ENCODE peak calls at places on chromosome 21, in ten cellular contexts. One of them, this sample, is unnamed.

GRCh38 chr21:45818904-45819285 is 162.7 kb upstream of the COL6A1 start:
- DNase-seq in glomerular endothelial cell: no peak
- DNase-seq in globus pallidus: no peak
- DNase-seq in Right ventricle myocardium superior: no peak
- DNase-seq in HFFc6: peak
- DNase-seq in NCI-H187: no peak
- DNase-seq in stimulated activated CD4-positive, alpha-beta T cell treated with anti-CD3 and anti-CD28 coated beads, Interleukin-1b, Interleukin-23, amount 100 ng/mL, for 1 hour: peak
- DNase-seq in pulmonary artery endothelial cell: no peak
- DNase-seq in stimulated activated CD8-positive, alpha-beta memory T cell treated with anti-CD3 and anti-CD28 coated beads, Interleukin-15, amount 100 ng/mL, for 4 hours: peak
- DNase-seq in EH: peak
- DNase-seq in this sample: no peak

GRCh38 chr21:45383111-45383614 is 21.8 kb upstream of the COL18A1 start:
- DNase-seq in glomerular endothelial cell: no peak
- DNase-seq in globus pallidus: no peak
- DNase-seq in Right ventricle myocardium superior: peak
- DNase-seq in HFFc6: no peak
- DNase-seq in NCI-H187: no peak
- DNase-seq in stimulated activated CD4-positive, alpha-beta T cell treated with anti-CD3 and anti-CD28 coated beads, Interleukin-1b, Interleukin-23, amount 100 ng/mL, for 1 hour: no peak
- DNase-seq in pulmonary artery endothelial cell: no peak
- DNase-seq in stimulated activated CD8-positive, alpha-beta memory T cell treated with anti-CD3 and anti-CD28 coated beads, Interleukin-15, amount 100 ng/mL, for 4 hours: no peak
- DNase-seq in EH: no peak
- DNase-seq in this sample: no peak

GRCh38 chr21:33348728-33349127 is 24.0 kb downstream of the IFNAR1 start:
- DNase-seq in glomerular endothelial cell: no peak
- DNase-seq in globus pallidus: no peak
- DNase-seq in Right ventricle myocardium superior: no peak
- DNase-seq in HFFc6: no peak
- DNase-seq in NCI-H187: no peak
- DNase-seq in stimulated activated CD4-positive, alpha-beta T cell treated with anti-CD3 and anti-CD28 coated beads, Interleukin-1b, Interleukin-23, amount 100 ng/mL, for 1 hour: no peak
- DNase-seq in pulmonary artery endothelial cell: peak
- DNase-seq in stimulated activated CD8-positive, alpha-beta memory T cell treated with anti-CD3 and anti-CD28 coated beads, Interleukin-15, amount 100 ng/mL, for 4 hours: no peak
- DNase-seq in EH: no peak
- DNase-seq in this sample: no peak

GRCh38 chr21:43864313-43864805 is 664 bp upstream of the AGPAT3 start:
- DNase-seq in glomerular endothelial cell: no peak
- DNase-seq in globus pallidus: no peak
- DNase-seq in Right ventricle myocardium superior: peak
- DNase-seq in HFFc6: no peak
- DNase-seq in NCI-H187: peak
- DNase-seq in stimulated activated CD4-positive, alpha-beta T cell treated with anti-CD3 and anti-CD28 coated beads, Interleukin-1b, Interleukin-23, amount 100 ng/mL, for 1 hour: peak
- DNase-seq in pulmonary artery endothelial cell: no peak
- DNase-seq in stimulated activated CD8-positive, alpha-beta memory T cell treated with anti-CD3 and anti-CD28 coated beads, Interleukin-15, amount 100 ng/mL, for 4 hours: no peak
- DNase-seq in EH: peak
- DNase-seq in this sample: no peak

GRCh38 chr21:41877901-41878830 is 978 bp downstream of the PRDM15 start:
- DNase-seq in glomerular endothelial cell: no peak
- DNase-seq in globus pallidus: peak
- DNase-seq in Right ventricle myocardium superior: no peak
- DNase-seq in HFFc6: peak
- DNase-seq in NCI-H187: no peak
- DNase-seq in stimulated activated CD4-positive, alpha-beta T cell treated with anti-CD3 and anti-CD28 coated beads, Interleukin-1b, Interleukin-23, amount 100 ng/mL, for 1 hour: no peak
- DNase-seq in pulmonary artery endothelial cell: no peak
- DNase-seq in stimulated activated CD8-positive, alpha-beta memory T cell treated with anti-CD3 and anti-CD28 coated beads, Interleukin-15, amount 100 ng/mL, for 4 hours: no peak
- DNase-seq in EH: peak
- DNase-seq in this sample: no peak

GRCh38 chr21:45029298-45029967 is 44.9 kb upstream of the ADARB1 start:
- DNase-seq in glomerular endothelial cell: no peak
- DNase-seq in globus pallidus: no peak
- DNase-seq in Right ventricle myocardium superior: peak
- DNase-seq in HFFc6: no peak
- DNase-seq in NCI-H187: peak
- DNase-seq in stimulated activated CD4-positive, alpha-beta T cell treated with anti-CD3 and anti-CD28 coated beads, Interleukin-1b, Interleukin-23, amount 100 ng/mL, for 1 hour: no peak
- DNase-seq in pulmonary artery endothelial cell: no peak
- DNase-seq in stimulated activated CD8-positive, alpha-beta memory T cell treated with anti-CD3 and anti-CD28 coated beads, Interleukin-15, amount 100 ng/mL, for 4 hours: no peak
- DNase-seq in EH: no peak
- DNase-seq in this sample: no peak

GRCh38 chr21:35244514-35244913 is 195.4 kb upstream of the RUNX1 start:
- DNase-seq in glomerular endothelial cell: no peak
- DNase-seq in globus pallidus: no peak
- DNase-seq in Right ventricle myocardium superior: no peak
- DNase-seq in HFFc6: no peak
- DNase-seq in NCI-H187: no peak
- DNase-seq in stimulated activated CD4-positive, alpha-beta T cell treated with anti-CD3 and anti-CD28 coated beads, Interleukin-1b, Interleukin-23, amount 100 ng/mL, for 1 hour: no peak
- DNase-seq in pulmonary artery endothelial cell: no peak
- DNase-seq in stimulated activated CD8-positive, alpha-beta memory T cell treated with anti-CD3 and anti-CD28 coated beads, Interleukin-15, amount 100 ng/mL, for 4 hours: no peak
- DNase-seq in EH: no peak
- DNase-seq in this sample: no peak

GRCh38 chr21:45390121-45390751 is 14.7 kb upstream of the COL18A1 start:
- DNase-seq in glomerular endothelial cell: no peak
- DNase-seq in globus pallidus: no peak
- DNase-seq in Right ventricle myocardium superior: peak
- DNase-seq in HFFc6: no peak
- DNase-seq in NCI-H187: no peak
- DNase-seq in stimulated activated CD4-positive, alpha-beta T cell treated with anti-CD3 and anti-CD28 coated beads, Interleukin-1b, Interleukin-23, amount 100 ng/mL, for 1 hour: no peak
- DNase-seq in pulmonary artery endothelial cell: no peak
- DNase-seq in stimulated activated CD8-positive, alpha-beta memory T cell treated with anti-CD3 and anti-CD28 coated beads, Interleukin-15, amount 100 ng/mL, for 4 hours: no peak
- DNase-seq in EH: no peak
- DNase-seq in this sample: no peak

GRCh38 chr21:17610862-17611261 is 1.8 kb downstream of the BTG3 start:
- DNase-seq in glomerular endothelial cell: no peak
- DNase-seq in globus pallidus: peak
- DNase-seq in Right ventricle myocardium superior: peak
- DNase-seq in HFFc6: no peak
- DNase-seq in NCI-H187: no peak
- DNase-seq in stimulated activated CD4-positive, alpha-beta T cell treated with anti-CD3 and anti-CD28 coated beads, Interleukin-1b, Interleukin-23, amount 100 ng/mL, for 1 hour: no peak
- DNase-seq in pulmonary artery endothelial cell: no peak
- DNase-seq in stimulated activated CD8-positive, alpha-beta memory T cell treated with anti-CD3 and anti-CD28 coated beads, Interleukin-15, amount 100 ng/mL, for 4 hours: no peak
- DNase-seq in EH: no peak
- DNase-seq in this sample: no peak

GRCh38 chr21:31885146-31885545 is 12.3 kb downstream of the HUNK start:
- DNase-seq in glomerular endothelial cell: no peak
- DNase-seq in globus pallidus: no peak
- DNase-seq in Right ventricle myocardium superior: no peak
- DNase-seq in HFFc6: no peak
- DNase-seq in NCI-H187: no peak
- DNase-seq in stimulated activated CD4-positive, alpha-beta T cell treated with anti-CD3 and anti-CD28 coated beads, Interleukin-1b, Interleukin-23, amount 100 ng/mL, for 1 hour: no peak
- DNase-seq in pulmonary artery endothelial cell: no peak
- DNase-seq in stimulated activated CD8-positive, alpha-beta memory T cell treated with anti-CD3 and anti-CD28 coated beads, Interleukin-15, amount 100 ng/mL, for 4 hours: no peak
- DNase-seq in EH: no peak
- DNase-seq in this sample: no peak

GRCh38 chr21:46054447-46054846 is 43.5 kb upstream of the COL6A2 start:
- DNase-seq in glomerular endothelial cell: no peak
- DNase-seq in globus pallidus: no peak
- DNase-seq in Right ventricle myocardium superior: no peak
- DNase-seq in HFFc6: no peak
- DNase-seq in NCI-H187: no peak
- DNase-seq in stimulated activated CD4-positive, alpha-beta T cell treated with anti-CD3 and anti-CD28 coated beads, Interleukin-1b, Interleukin-23, amount 100 ng/mL, for 1 hour: no peak
- DNase-seq in pulmonary artery endothelial cell: no peak
- DNase-seq in stimulated activated CD8-positive, alpha-beta memory T cell treated with anti-CD3 and anti-CD28 coated beads, Interleukin-15, amount 100 ng/mL, for 4 hours: no peak
- DNase-seq in EH: peak
- DNase-seq in this sample: no peak

This sample was measured in activated gamma-delta T cell.